ENCODE peak calls at places on chromosomes 5 and 9, in six cellular contexts. G is brain microvascular endothelial cell, D is mucosa of descending colon, R is colonic mucosa, U is fibroblast of pulmonary artery, W is fibroblast of mammary gland. Z is an unnamed sample.

GRCh38 chr9:1458503-1458902 is 408.3 kb downstream of the DMRT2 start:
- DNase-seq in G (peak; percentile 25), D (no peak), R (no peak), U (peak; percentile 36), W (peak; percentile 91), Z (no peak)

GRCh38 chr9:83424831-83425230 is 113.4 kb downstream of the FRMD3 start:
- DNase-seq in G (no peak), D (no peak), R (no peak), U (no peak), W (no peak), Z (no peak)

GRCh38 chr9:98862936-98863335 is 55.5 kb downstream of the GALNT12 start:
- DNase-seq in G (no peak), D (no peak), R (no peak), U (no peak), W (no peak), Z (no peak)

GRCh38 chr5:171481791-171482536 is 62.5 kb downstream of the FGF18 start:
- DNase-seq in G (no peak), D (no peak), R (no peak), U (no peak), W (no peak), Z (peak; percentile 69)

GRCh38 chr5:92514901-92515300 is 1066.1 kb downstream of the NR2F1-AS1 start:
- DNase-seq in G (no peak), D (no peak), R (no peak), U (no peak), W (no peak), Z (no peak)

GRCh38 chr9:107488400-107489143 is 997 bp downstream of the KLF4 start:
- DNase-seq in G (peak; percentile 47), D (peak; percentile 79), R (peak; percentile 81), U (peak; percentile 64), W (peak; percentile 73), Z (peak; percentile 90)

GRCh38 chr5:66427043-66427442 is 169.2 kb upstream of the MAST4 start:
- DNase-seq in G (no peak), D (no peak), R (no peak), U (no peak), W (no peak), Z (no peak)

GRCh38 chr9:16728128-16728505 is 142.4 kb downstream of the BNC2 start:
- DNase-seq in G (no peak), D (no peak), R (no peak), U (no peak), W (peak; percentile 58), Z (no peak)

GRCh38 chr9:35107337-35108290 is 4.7 kb upstream of the STOML2 start:
- DNase-seq in G (no peak), D (no peak), R (no peak), U (no peak), W (no peak), Z (no peak)

GRCh38 chr5:67935908-67936573 is 279.5 kb upstream of the PIK3R1 start:
- DNase-seq in G (no peak), D (peak; percentile 5), R (no peak), U (no peak), W (no peak), Z (no peak)

GRCh38 chr5:29993286-29993685 is 1200.2 kb upstream of the CDH6 start:
- DNase-seq in G (no peak), D (no peak), R (no peak), U (no peak), W (no peak), Z (no peak)

GRCh38 chr5:149583394-149583793 is 2.1 kb downstream of the ARHGEF37 start:
- DNase-seq in G (no peak), D (peak; percentile 59), R (peak; percentile 66), U (peak; percentile 45), W (no peak), Z (no peak)

GRCh38 chr5:137741718-137742117 is 5.8 kb upstream of the KLHL3 start:
- DNase-seq in G (no peak), D (no peak), R (no peak), U (no peak), W (no peak), Z (no peak)

GRCh38 chr5:135141303-135142268 is 107.6 kb upstream of the PITX1 start:
- DNase-seq in G (no peak), D (peak; percentile 31), R (peak; percentile 58), U (no peak), W (peak; percentile 53), Z (no peak)

GRCh38 chr5:110338336-110339083 is 388.0 kb downstream of the TMEM232 start:
- DNase-seq in G (no peak), D (no peak), R (no peak), U (no peak), W (peak; percentile 30), Z (no peak)

GRCh38 chr9:93509084-93509483 is 55.7 kb upstream of the FAM120AOS start:
- DNase-seq in G (no peak), D (no peak), R (no peak), U (no peak), W (no peak), Z (no peak)

GRCh38 chr9:138078846-138079245 is 201.3 kb downstream of the CACNA1B start:
- DNase-seq in G (no peak), D (no peak), R (no peak), U (no peak), W (no peak), Z (no peak)

GRCh38 chr5:5497132-5497748 is 74.8 kb downstream of the ICE1 start:
- DNase-seq in G (peak; percentile 56), D (peak; percentile 43), R (peak; percentile 24), U (peak; percentile 67), W (peak; percentile 62), Z (peak; percentile 37)

GRCh38 chr9:110256392-110257096 is at the start of gene TXN:
- DNase-seq in G (peak; percentile 80), D (peak; percentile 94), R (peak; percentile 93), U (peak; percentile 91), W (peak; percentile 83), Z (peak; percentile 98)

GRCh38 chr5:76492819-76493189 is 89.7 kb downstream of the IQGAP2 start:
- DNase-seq in G (no peak), D (no peak), R (no peak), U (no peak), W (no peak), Z (no peak)

GRCh38 chr5:9712506-9713285 is 82.5 kb upstream of the TAS2R1 start:
- DNase-seq in G (peak; percentile 64), D (no peak), R (no peak), U (peak; percentile 23), W (peak; percentile 6), Z (no peak)
- H3K4me3 ChIP-seq in G (no peak overlapping the region), D (no peak overlapping the region), R (no peak overlapping the region), U (no peak overlapping the region), W (no peak overlapping the region), Z (no peak overlapping the region)

GRCh38 chr5:124093658-124094057 is 581.7 kb downstream of the CSNK1G3 start:
- DNase-seq in G (no peak), D (no peak), R (no peak), U (no peak), W (no peak), Z (no peak)
- H3K4me3 ChIP-seq in G (no peak overlapping the region), D (no peak overlapping the region), R (no peak overlapping the region), U (no peak overlapping the region), W (no peak overlapping the region), Z (no peak overlapping the region)

GRCh38 chr5:42948961-42949347 is 91.2 kb downstream of the ANXA2R start:
- DNase-seq in G (no peak), D (no peak), R (no peak), U (no peak), W (no peak), Z (no peak)

GRCh38 chr5:42950466-42951168 is 89.5 kb downstream of the ANXA2R start:
- DNase-seq in G (peak; percentile 99), D (peak; percentile 81), R (peak; percentile 83), U (peak; percentile 100), W (peak; percentile 100), Z (peak; percentile 70)

GRCh38 chr5:42951169-42951846 is 88.8 kb downstream of the ANXA2R start:
- DNase-seq in G (peak; percentile 47), D (peak; percentile 48), R (peak; percentile 45), U (peak; percentile 64), W (peak; percentile 44), Z (peak; percentile 49)

GRCh38 chr5:42950091-42950465 is 90.0 kb downstream of the ANXA2R start:
- DNase-seq in G (no peak), D (no peak), R (no peak), U (no peak), W (no peak), Z (no peak)

GRCh38 chr5:42949348-42950090 is 90.6 kb downstream of the ANXA2R start:
- DNase-seq in G (peak; percentile 87), D (peak; percentile 65), R (peak; percentile 64), U (peak; percentile 90), W (peak; percentile 55), Z (peak; percentile 75)
- H3K4me3 ChIP-seq in G (peak overlapping the region; percentile 48), D (no peak overlapping the region), R (peak overlapping the region; percentile 14), U (peak overlapping the region; percentile 66), W (no peak overlapping the region), Z (peak overlapping the region; percentile 55)

DNA sequence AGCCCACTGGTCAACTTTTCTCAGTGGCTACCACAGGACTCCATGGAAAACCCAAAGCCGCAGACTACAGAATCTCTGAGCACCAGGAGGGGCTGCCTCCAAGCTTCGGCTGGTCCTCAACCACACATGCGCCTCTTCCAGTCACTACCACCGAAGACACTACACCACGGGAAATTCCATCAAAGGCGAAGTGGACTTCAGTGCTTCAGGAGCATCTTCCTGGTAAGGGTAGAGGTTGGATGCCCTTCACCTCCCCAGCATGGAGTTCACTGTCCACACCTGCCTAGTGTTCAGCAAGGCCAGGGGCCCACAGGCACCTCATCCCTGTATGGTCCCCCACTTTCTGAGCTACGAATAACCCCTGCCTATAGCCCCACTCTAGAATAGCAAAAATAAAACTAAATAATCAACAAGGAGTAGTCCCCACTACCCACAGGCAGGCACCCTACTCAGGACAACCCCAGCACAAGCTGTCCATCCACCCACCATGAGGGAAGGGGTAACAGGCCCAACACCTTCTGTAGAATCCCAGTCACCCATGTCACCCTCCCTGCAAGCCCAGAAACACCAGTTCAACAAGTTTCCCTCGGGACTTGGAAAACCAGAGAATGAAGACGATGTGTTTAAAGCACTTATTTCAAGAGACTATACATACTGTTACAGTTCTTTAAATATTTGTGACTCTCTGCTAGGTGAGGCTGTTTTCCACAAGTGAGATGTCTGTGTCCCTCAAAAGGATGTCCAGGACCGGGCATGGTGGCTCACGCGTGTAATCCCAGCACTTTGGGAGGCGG is 2.6 kb downstream of the VDAC1 start:
- DNase-seq in G (no peak), D (no peak), R (no peak), U (no peak), W (no peak), Z (no peak)
- H3K4me3 ChIP-seq in G (peak overlapping the region; percentile 5), D (no peak overlapping the region), R (no peak overlapping the region), U (no peak overlapping the region), W (peak overlapping the region; percentile 1), Z (no peak overlapping the region)